ENCODE peak calls at places on chromosomes 4 and X, in four cellular contexts. X, M, O and G are unnamed samples. For H3K4me1, the result is how much of the 10 kb centered on the place peaks cover.

GRCh38 chrX:17046478-17047097 is 100.1 kb downstream of the REPS2 start:
- DNase-seq in X (peak), M (peak), O (peak), G (peak)

GRCh38 chr4:118758293-118758692 is 73.1 kb downstream of the METTL14 start:
- DNase-seq in X (no peak), M (no peak), O (no peak), G (no peak)

GRCh38 chr4:79249879-79250503 is 75.9 kb downstream of the NAA11 start:
- DNase-seq in X (no peak), M (no peak), O (no peak), G (no peak)

GRCh38 chrX:145817666-145818521 is at the start of gene SLITRK2:
- DNase-seq in X (peak), M (no peak), O (no peak), G (no peak)

GRCh38 chr4:54149323-54149722 is 49.4 kb downstream of the GSX2 start:
- DNase-seq in X (no peak), M (no peak), O (no peak), G (no peak)

GRCh38 chrX:19789782-19790181 is 97.6 kb downstream of the SH3KBP1 start:
- DNase-seq in X (no peak), M (no peak), O (no peak), G (no peak)

GRCh38 chr4:180828455-180829018 is 1414.7 kb upstream of the TENM3 start:
- DNase-seq in X (no peak), M (peak), O (no peak), G (no peak)

GRCh38 chrX:17635231-17635630 is 102.1 kb upstream of the SCML1 start:
- DNase-seq in X (peak), M (no peak), O (no peak), G (peak)

GRCh38 chr4:87950516-87950915 is 25.0 kb upstream of the SPP1 start:
- DNase-seq in X (no peak), M (no peak), O (no peak), G (no peak)

GRCh38 chrX:107699611-107700010 is 71.3 kb downstream of the PRPS1 start:
- DNase-seq in X (no peak), M (no peak), O (no peak), G (no peak)

GRCh38 chr4:123599920-123600394 is 203.4 kb downstream of the SPRY1 start:
- DNase-seq in X (peak), M (peak), O (peak), G (peak)

GRCh38 chr4:179328627-179329026 is 1886.4 kb upstream of the AGA start:
- DNase-seq in X (no peak), M (no peak), O (no peak), G (no peak)

GRCh38 chr4:22019676-22020075 is 71.1 kb upstream of the KCNIP4 start:
- DNase-seq in X (no peak), M (no peak), O (no peak), G (no peak)

GRCh38 chr4:55078987-55079386 is 46.4 kb downstream of the KDR start:
- DNase-seq in X (no peak), M (no peak), O (no peak), G (no peak)

GRCh38 chrX:78527263-78527662 is 131.9 kb downstream of the RTL3 start:
- DNase-seq in X (no peak), M (no peak), O (no peak), G (no peak)

DNA sequence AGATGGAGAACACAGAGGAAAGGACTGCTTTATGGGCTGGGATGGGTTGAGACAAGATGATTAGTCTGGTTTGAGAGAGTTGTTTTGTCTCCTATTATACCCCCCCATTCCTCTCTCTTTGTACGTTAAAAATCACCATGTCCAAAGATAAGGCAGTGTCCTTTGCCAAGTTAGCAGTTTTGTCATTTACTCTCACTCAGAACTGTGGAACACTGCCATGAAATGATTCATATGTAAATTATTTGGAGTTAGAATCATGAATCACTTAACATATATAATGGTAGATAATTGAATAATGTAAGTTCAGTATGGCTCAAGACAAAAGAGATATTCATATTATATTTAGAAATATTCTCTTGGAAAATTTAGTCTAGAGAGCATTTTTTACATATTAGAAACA is 151.3 kb downstream of the DCLK2 start:
- DNase-seq in X (no peak), M (no peak), O (no peak), G (no peak)
- H3K4me1 ChIP-seq in X (under half), M (under half), O (under half), G (under half)

DNA sequence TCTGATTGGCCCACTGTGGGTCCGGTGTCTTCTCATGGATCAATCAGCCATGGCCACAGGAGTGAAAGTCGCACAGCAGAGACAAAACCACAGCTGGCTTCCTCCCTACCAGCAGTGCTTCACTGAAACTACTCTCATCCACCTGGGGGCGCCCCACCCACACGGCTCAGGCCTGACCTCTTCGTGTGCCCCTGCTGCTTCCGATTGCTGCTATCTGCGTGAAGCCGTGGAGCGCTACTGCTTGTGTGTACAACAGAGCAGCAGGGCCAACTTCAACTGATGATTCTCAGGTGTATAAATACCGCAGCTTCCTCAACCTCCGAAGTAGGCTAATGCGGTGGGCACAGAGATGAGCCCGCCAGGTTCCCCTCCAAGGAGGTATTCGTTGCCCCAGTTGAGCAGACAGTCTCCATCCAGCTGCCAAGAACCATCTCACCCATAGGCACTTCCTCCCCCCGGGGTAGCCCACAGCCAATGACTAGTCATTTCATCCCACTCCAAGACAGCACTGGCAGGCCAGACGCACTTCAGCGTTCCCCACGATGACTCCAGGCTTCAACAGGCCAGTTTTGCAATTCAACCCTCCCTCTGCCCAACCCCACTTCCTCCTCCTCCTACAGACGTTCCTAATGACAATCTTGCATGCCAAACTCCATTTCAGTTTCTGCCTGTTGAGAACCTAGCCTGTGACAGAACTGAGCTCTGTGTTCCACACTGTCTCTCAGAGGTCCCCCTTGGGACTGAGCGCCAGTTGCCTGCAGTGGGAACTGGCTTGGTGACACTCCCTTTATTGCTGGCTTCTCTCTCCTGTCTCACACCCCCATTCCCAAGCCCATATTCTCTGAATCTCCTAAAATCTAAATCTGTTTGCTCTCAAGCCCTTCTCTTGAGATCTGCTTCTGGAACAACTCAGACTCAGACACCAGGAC is 41.3 kb upstream of the ATP6AP2 start:
- DNase-seq in X (peak), M (no peak), O (peak), G (peak)
- TF ChIP-seq SUZ12 in X (no peak), M (no peak), O (no peak), G (no peak)

GRCh38 chrX:25004485-25005032 is 11.2 kb downstream of the ARX start:
- DNase-seq in X (no peak), M (no peak), O (no peak), G (no peak)
- H3K4me1 ChIP-seq in X (under half), M (under half), O (under half), G (under half)

DNA sequence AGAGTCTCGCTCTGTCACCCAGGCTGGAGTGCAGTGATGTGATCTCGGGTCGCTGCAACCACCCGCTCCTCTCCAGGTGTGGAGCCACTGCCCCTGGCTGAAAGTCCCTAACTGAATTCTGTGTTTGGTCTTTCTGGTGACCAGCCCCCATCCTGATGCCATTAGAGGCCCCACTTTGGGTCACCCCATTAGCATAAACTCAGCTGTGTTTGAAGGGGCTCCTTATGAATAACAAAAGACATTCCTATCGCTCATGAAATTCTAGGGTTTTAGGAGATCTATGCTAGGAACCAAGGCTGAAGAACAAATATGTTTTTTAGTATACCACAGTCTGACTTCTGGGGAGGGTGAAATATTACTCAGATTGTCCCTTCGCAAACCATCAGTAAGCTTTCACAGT is 652.9 kb downstream of the ADGRL3 start:
- DNase-seq in X (no peak), M (no peak), O (no peak), G (no peak)
- TF ChIP-seq SUZ12 in X (no peak), M (no peak), O (no peak), G (no peak)

DNA sequence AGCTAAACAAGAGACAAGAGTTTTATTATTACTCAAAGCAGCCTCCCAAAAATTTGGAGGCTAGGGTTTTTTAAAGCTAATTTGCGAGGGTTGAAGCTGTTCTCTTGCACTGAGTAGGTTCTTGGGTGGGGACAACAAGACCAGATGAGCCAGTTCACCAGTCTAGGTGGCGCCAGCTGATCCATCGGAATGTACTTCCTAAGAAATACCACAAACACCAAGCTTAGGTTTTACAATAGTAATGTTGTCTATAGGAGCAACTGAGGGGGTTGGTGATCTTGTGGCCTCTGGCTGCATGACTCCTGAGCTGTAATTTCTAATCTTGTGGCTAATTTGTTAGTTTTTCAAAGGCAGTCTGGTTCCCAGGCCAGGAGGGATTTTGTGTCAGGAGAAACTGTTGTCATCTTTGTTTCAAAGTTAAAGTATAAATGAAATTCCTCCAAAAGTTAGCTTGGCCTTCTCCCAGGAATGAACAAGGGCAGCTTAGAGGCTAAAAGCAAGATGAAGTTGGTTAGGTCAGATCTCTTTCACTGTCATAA is 130.6 kb downstream of the SLC7A11 start:
- DNase-seq in X (no peak), M (peak), O (no peak), G (no peak)
- H3K4me1 ChIP-seq in X (under half), M (half or more), O (under half), G (under half)

GRCh38 chr4:139606600-139607301 is 50.7 kb upstream of the SETD7 start:
- DNase-seq in X (no peak), M (no peak), O (no peak), G (no peak)
- TF ChIP-seq SUZ12 in X (no peak), M (no peak), O (no peak), G (no peak)